ENCODE peak calls at places on chromosome 17, in five cellular contexts. One of them, this sample, is unnamed.
A peak's percentile ranks its signal among the peaks of the same experiment; 100 is the strongest.

GRCh38 chr17:5049314-5049819 is 14.1 kb upstream of the SLC52A1 start:
- DNase-seq in body of pancreas: no peak
- DNase-seq in CD8-positive, alpha-beta T cell: peak; percentile 90
- DNase-seq in GM23338: no peak
- DNase-seq in hepatocyte: no peak
- DNase-seq in this sample: peak; percentile 67

GRCh38 chr17:35018814-35019213 is 38.5 kb downstream of the LIG3 start:
- DNase-seq in body of pancreas: no peak
- DNase-seq in CD8-positive, alpha-beta T cell: no peak
- DNase-seq in GM23338: no peak
- DNase-seq in hepatocyte: no peak
- DNase-seq in this sample: no peak

GRCh38 chr17:55285340-55286301 is 20.9 kb downstream of the HLF start:
- DNase-seq in body of pancreas: peak; percentile 86
- DNase-seq in CD8-positive, alpha-beta T cell: no peak
- DNase-seq in GM23338: no peak
- DNase-seq in hepatocyte: peak; percentile 89
- DNase-seq in this sample: no peak

GRCh38 chr17:49217651-49218413 is 7.3 kb downstream of the ABI3 start:
- DNase-seq in body of pancreas: no peak
- DNase-seq in CD8-positive, alpha-beta T cell: peak; percentile 89
- DNase-seq in GM23338: no peak
- DNase-seq in hepatocyte: no peak
- DNase-seq in this sample: peak; percentile 81

GRCh38 chr17:68355093-68355492 is 63.8 kb downstream of the ARSG start:
- DNase-seq in body of pancreas: no peak
- DNase-seq in CD8-positive, alpha-beta T cell: no peak
- DNase-seq in GM23338: no peak
- DNase-seq in hepatocyte: no peak
- DNase-seq in this sample: no peak

GRCh38 chr17:33241390-33241789 is 51.7 kb downstream of the ASIC2 start:
- DNase-seq in body of pancreas: no peak
- DNase-seq in CD8-positive, alpha-beta T cell: no peak
- DNase-seq in GM23338: no peak
- DNase-seq in hepatocyte: no peak
- DNase-seq in this sample: no peak

GRCh38 chr17:63675231-63675606 is 24.7 kb downstream of the LIMD2 start:
- DNase-seq in body of pancreas: no peak
- DNase-seq in CD8-positive, alpha-beta T cell: no peak
- DNase-seq in GM23338: peak; percentile 68
- DNase-seq in hepatocyte: no peak
- DNase-seq in this sample: no peak

GRCh38 chr17:55448681-55449080 is 27.0 kb upstream of the MMD start:
- DNase-seq in body of pancreas: no peak
- DNase-seq in CD8-positive, alpha-beta T cell: no peak
- DNase-seq in GM23338: no peak
- DNase-seq in hepatocyte: no peak
- DNase-seq in this sample: no peak

GRCh38 chr17:64154321-64155089 is 24.6 kb upstream of the ERN1 start:
- DNase-seq in body of pancreas: no peak
- DNase-seq in CD8-positive, alpha-beta T cell: no peak
- DNase-seq in GM23338: peak; percentile 11
- DNase-seq in hepatocyte: no peak
- DNase-seq in this sample: no peak

GRCh38 chr17:1180434-1180742 is 607 bp upstream of the ABR start:
- DNase-seq in body of pancreas: no peak
- DNase-seq in CD8-positive, alpha-beta T cell: no peak
- DNase-seq in GM23338: peak; percentile 35
- DNase-seq in hepatocyte: no peak
- DNase-seq in this sample: no peak

GRCh38 chr17:1179112-1179634 is 608 bp downstream of the ABR start:
- DNase-seq in body of pancreas: no peak
- DNase-seq in CD8-positive, alpha-beta T cell: no peak
- DNase-seq in GM23338: no peak
- DNase-seq in hepatocyte: peak; percentile 43
- DNase-seq in this sample: no peak

GRCh38 chr17:1181769-1182137 is 2.0 kb upstream of the ABR start:
- DNase-seq in body of pancreas: no peak
- DNase-seq in CD8-positive, alpha-beta T cell: no peak
- DNase-seq in GM23338: no peak
- DNase-seq in hepatocyte: no peak
- DNase-seq in this sample: no peak

GRCh38 chr17:1180958-1181768 is 1.4 kb upstream of the ABR start:
- DNase-seq in body of pancreas: no peak
- DNase-seq in CD8-positive, alpha-beta T cell: no peak
- DNase-seq in GM23338: peak; percentile 75
- DNase-seq in hepatocyte: no peak
- DNase-seq in this sample: no peak

DNA sequence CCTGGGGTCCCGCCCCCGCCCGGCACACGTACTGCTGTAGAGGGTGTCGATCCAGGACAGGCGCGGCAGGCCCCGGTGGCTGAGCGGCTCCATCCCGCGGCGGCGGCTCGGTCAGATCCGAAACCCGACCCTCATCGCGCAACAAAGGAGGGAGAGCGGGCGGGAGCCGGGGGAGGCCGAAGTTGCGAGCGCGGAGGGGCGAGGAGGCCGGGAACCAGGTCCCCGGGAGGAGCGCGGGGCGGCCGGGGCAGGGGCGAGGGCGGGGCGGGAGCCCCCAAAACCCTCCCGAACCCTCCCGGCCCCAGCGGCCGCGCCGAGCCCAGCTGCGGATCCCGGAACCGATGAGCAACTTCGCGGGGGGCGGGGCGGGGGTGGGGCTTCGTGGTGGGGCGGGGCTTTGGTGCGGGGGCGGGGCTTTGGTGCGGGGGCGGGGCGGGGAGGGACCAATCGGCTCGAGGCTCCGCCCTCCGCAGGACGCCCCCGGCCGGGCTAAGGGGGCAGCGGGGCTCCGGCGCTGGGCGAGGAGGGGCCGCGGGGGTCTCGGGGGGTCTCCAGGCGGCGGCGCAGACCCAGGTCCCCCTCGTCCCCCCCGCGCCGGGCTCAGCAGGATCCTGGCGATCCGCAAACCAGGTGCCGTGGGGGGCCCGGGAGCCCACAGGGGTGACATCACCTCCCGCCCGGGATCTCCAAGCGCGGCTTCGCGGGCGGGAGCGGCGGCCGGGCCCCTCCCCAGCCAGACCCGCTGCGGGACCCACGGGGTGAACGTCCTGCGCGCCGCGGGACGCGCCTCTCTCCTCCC is at the start of gene ABR:
- DNase-seq in body of pancreas: peak; percentile 44
- DNase-seq in CD8-positive, alpha-beta T cell: peak; percentile 72
- DNase-seq in GM23338: peak; percentile 74
- DNase-seq in hepatocyte: peak; percentile 68
- DNase-seq in this sample: peak; percentile 55
- H3K4me1 ChIP-seq in body of pancreas: peaks cover 27% of the 10 kb centered on the region
- H3K4me1 ChIP-seq in CD8-positive, alpha-beta T cell: peaks cover 18% of the 10 kb centered on the region
- H3K4me1 ChIP-seq in GM23338: peaks cover 23% of the 10 kb centered on the region
- H3K4me1 ChIP-seq in hepatocyte: peaks cover 9% of the 10 kb centered on the region
- H3K4me1 ChIP-seq in this sample: peaks cover 3% of the 10 kb centered on the region

GRCh38 chr17:42311240-42312034 is 23.1 kb downstream of the STAT5A start:
- DNase-seq in body of pancreas: peak; percentile 74
- DNase-seq in CD8-positive, alpha-beta T cell: no peak
- DNase-seq in GM23338: peak; percentile 64
- DNase-seq in hepatocyte: peak; percentile 92
- DNase-seq in this sample: peak; percentile 14

GRCh38 chr17:42312285-42313130 is 24.2 kb downstream of the STAT5A start:
- DNase-seq in body of pancreas: peak; percentile 80
- DNase-seq in CD8-positive, alpha-beta T cell: peak; percentile 77
- DNase-seq in GM23338: peak; percentile 95
- DNase-seq in hepatocyte: peak; percentile 93
- DNase-seq in this sample: peak; percentile 74

GRCh38 chr17:42313773-42314566 is 25.7 kb downstream of the STAT5A start:
- DNase-seq in body of pancreas: no peak
- DNase-seq in CD8-positive, alpha-beta T cell: peak; percentile 61
- DNase-seq in GM23338: no peak
- DNase-seq in hepatocyte: peak; percentile 76
- DNase-seq in this sample: no peak

GRCh38 chr17:42312035-42312284 is 23.7 kb downstream of the STAT5A start:
- DNase-seq in body of pancreas: no peak
- DNase-seq in CD8-positive, alpha-beta T cell: no peak
- DNase-seq in GM23338: no peak
- DNase-seq in hepatocyte: no peak
- DNase-seq in this sample: no peak

DNA sequence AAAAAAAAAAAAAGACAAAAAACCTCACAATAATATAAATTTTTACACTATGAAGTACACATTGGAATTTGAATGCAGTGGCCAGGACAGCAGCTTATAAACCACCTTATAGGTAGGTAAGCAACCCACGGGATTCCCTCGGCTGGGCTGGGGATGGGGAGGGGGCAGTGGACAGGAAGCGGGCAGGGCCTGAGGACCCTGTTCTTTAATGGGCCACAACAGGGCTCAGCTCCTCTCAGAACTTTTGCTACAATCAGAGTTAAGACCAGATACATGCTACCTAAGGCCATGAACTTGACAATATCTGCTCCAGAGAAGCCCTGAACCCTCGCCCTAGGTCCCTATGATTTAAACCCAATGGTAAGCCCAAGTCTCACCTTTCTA is 25.1 kb downstream of the STAT5A start:
- DNase-seq in body of pancreas: no peak
- DNase-seq in CD8-positive, alpha-beta T cell: no peak
- DNase-seq in GM23338: no peak
- DNase-seq in hepatocyte: no peak
- DNase-seq in this sample: no peak
- H3K27ac ChIP-seq in body of pancreas: no peak overlapping the region
- H3K27ac ChIP-seq in CD8-positive, alpha-beta T cell: no peak overlapping the region
- H3K27ac ChIP-seq in GM23338: peak overlapping the region; percentile 74
- H3K27ac ChIP-seq in hepatocyte: peak overlapping the region; percentile 88
- H3K27ac ChIP-seq in this sample: peak overlapping the region; percentile 69

DNA sequence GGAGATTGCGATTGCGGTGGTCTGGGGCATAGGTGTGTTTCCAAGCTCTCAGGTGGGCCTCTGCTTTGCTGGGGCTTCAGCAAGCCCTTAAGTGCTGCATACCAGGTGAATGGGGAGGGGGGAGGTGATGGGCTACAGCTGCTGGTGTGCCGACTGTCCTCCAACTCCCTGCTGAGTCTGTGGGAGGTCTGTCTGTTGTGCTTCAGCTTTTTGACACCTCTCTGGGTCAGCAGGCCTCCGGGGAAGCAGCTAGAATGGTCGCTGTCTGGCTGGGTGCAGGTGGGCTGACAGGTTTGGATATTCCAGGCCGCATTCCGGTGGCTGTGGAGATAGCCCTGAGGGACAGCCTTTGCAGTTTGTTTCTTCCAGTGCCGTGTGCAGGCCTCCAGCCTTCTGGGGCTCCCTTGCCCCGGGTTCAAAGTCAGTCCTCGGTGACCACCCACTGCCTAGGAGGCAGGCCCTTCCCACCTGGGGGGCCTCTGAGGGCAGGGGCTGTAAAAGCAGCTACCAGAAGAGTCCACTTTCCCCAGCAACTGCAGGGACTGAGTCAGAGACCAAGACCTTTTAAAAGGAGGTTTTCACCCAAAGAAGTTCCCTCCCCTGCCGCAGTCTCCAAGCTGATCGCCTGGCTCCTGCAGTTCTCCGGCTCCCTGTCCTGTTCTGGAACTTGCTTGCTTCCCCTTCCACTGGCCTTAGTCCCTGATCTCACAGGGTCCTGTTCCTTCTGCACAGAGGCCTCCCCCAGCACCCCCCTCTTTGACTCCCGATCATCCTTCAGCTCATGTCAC is 2.0 kb upstream of the TTYH2 start:
- DNase-seq in body of pancreas: no peak
- DNase-seq in CD8-positive, alpha-beta T cell: no peak
- DNase-seq in GM23338: peak; percentile 76
- DNase-seq in hepatocyte: peak; percentile 51
- DNase-seq in this sample: no peak
- H3K4me3 ChIP-seq in body of pancreas: no peak overlapping the region
- H3K4me3 ChIP-seq in CD8-positive, alpha-beta T cell: no peak overlapping the region
- H3K4me3 ChIP-seq in GM23338: peak overlapping the region; percentile 76
- H3K4me3 ChIP-seq in hepatocyte: peak overlapping the region; percentile 56
- H3K4me3 ChIP-seq in this sample: no peak overlapping the region

GRCh38 chr17:28700278-28700677 is 11.4 kb downstream of the PROCA1 start:
- DNase-seq in body of pancreas: no peak
- DNase-seq in CD8-positive, alpha-beta T cell: no peak
- DNase-seq in GM23338: no peak
- DNase-seq in hepatocyte: no peak
- DNase-seq in this sample: no peak

GRCh38 chr17:28701987-28702751 is 9.5 kb downstream of the PROCA1 start:
- DNase-seq in body of pancreas: no peak
- DNase-seq in CD8-positive, alpha-beta T cell: no peak
- DNase-seq in GM23338: no peak
- DNase-seq in hepatocyte: no peak
- DNase-seq in this sample: no peak

GRCh38 chr17:28702752-28703150 is 8.9 kb downstream of the PROCA1 start:
- DNase-seq in body of pancreas: no peak
- DNase-seq in CD8-positive, alpha-beta T cell: no peak
- DNase-seq in GM23338: no peak
- DNase-seq in hepatocyte: no peak
- DNase-seq in this sample: no peak

GRCh38 chr17:28700830-28701492 is 10.7 kb downstream of the PROCA1 start:
- DNase-seq in body of pancreas: no peak
- DNase-seq in CD8-positive, alpha-beta T cell: no peak
- DNase-seq in GM23338: no peak
- DNase-seq in hepatocyte: no peak
- DNase-seq in this sample: no peak

DNA sequence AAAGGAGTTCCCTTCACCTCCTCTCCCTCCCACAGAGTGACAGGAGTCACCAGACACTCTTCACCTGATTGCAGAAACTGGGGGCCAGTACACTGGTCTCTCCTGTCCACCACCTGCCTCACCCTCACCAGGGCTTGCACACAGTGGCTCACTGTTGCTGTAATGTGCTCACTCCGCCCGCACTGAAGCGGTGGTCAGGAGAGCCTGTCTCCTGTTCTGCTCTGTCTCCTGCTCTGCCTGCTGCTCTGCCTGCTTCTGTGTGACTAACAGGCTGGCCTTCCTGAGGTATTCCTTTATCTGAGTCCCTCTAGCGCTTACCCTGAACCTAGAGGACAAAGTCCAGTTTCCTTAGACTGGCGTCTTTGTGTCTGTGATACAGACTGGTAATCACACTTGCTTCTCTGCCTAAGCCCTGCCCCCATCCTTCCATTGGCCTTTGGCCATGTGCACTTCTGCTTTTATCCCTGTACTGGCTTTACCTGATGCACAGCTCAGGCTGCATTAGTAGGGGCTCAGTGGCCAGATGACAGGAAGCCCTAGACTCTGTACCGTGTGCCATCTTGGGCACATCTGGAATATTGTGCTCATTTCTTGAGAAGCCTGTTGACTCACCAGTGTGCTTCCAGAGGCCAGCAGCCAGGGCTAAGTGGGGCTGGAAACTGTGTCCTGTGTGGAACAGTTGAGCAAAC is 13.3 kb downstream of the PROCA1 start:
- DNase-seq in body of pancreas: peak; percentile 21
- DNase-seq in CD8-positive, alpha-beta T cell: no peak
- DNase-seq in GM23338: no peak
- DNase-seq in hepatocyte: peak; percentile 89
- DNase-seq in this sample: no peak
- H3K4me1 ChIP-seq in body of pancreas: peaks cover 9% of the 10 kb centered on the region
- H3K4me1 ChIP-seq in CD8-positive, alpha-beta T cell: no peaks in the 10 kb centered on the region
- H3K4me1 ChIP-seq in GM23338: no peaks in the 10 kb centered on the region
- H3K4me1 ChIP-seq in hepatocyte: peaks cover 28% of the 10 kb centered on the region
- H3K4me1 ChIP-seq in this sample: no peaks in the 10 kb centered on the region

DNA sequence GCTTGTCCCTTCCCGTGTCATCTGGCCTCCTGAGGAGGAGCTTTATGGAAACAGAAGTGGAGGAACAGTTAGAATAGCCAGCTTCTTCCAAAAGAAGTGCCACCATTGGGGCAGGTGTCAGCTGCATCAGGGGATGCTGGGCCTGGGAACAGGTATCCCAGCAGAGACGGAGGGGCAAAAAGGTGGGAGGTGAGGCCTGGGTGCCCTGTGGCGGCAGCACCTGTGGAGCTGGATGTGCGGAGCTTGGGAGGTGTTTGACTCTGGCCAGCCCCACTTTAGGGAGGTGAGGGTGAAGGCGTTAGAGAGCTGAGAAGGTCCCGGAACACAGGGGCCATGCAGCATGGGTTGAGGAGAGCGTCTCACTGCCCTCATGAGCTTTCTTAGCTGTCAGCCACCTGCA is 5.2 kb downstream of the SMCR8 start:
- DNase-seq in body of pancreas: no peak
- DNase-seq in CD8-positive, alpha-beta T cell: no peak
- DNase-seq in GM23338: no peak
- DNase-seq in hepatocyte: no peak
- DNase-seq in this sample: no peak
- H3K27ac ChIP-seq in body of pancreas: no peak overlapping the region
- H3K27ac ChIP-seq in CD8-positive, alpha-beta T cell: no peak overlapping the region
- H3K27ac ChIP-seq in GM23338: no peak overlapping the region
- H3K27ac ChIP-seq in hepatocyte: no peak overlapping the region
- H3K27ac ChIP-seq in this sample: no peak overlapping the region